ENCODE peak calls at places on chromosomes 4 and X, in six cellular contexts. J is body of pancreas, N is kidney, H is GM13977, R is PC-3, P is natural killer cell. K is an unnamed sample.

GRCh38 chr4:113847710-113848109 is 86.2 kb upstream of the CAMK2D start:
- DNase-seq in J (no peak), N (no peak), H (no peak), R (no peak), P (no peak), K (no peak)

GRCh38 chrX:152847281-152847680 is 16.4 kb downstream of the NSDHL start:
- DNase-seq in J (no peak), N (no peak), H (no peak), R (no peak), P (no peak), K (no peak)

GRCh38 chrX:35445912-35446311 is 352.2 kb upstream of the MAGEB16 start:
- DNase-seq in J (no peak), N (no peak), H (no peak), R (no peak), P (no peak), K (no peak)

GRCh38 chr4:54898163-54898562 is 227.2 kb downstream of the KDR start:
- DNase-seq in J (no peak), N (no peak), H (no peak), R (no peak), P (no peak), K (no peak)

GRCh38 chr4:164188236-164188635 is 565.7 kb upstream of the SMIM31 start:
- DNase-seq in J (no peak), N (peak; percentile 63), H (no peak), R (no peak), P (no peak), K (no peak)

GRCh38 chrX:120290107-120290506 is 21.2 kb downstream of the TMEM255A start:
- DNase-seq in J (no peak), N (no peak), H (no peak), R (no peak), P (no peak), K (no peak)

GRCh38 chrX:42022158-42022557 is 98.8 kb upstream of the CASK start:
- DNase-seq in J (no peak), N (no peak), H (no peak), R (no peak), P (no peak), K (no peak)

GRCh38 chr4:168701061-168701460 is 204.2 kb downstream of the PALLD start:
- DNase-seq in J (no peak), N (no peak), H (no peak), R (no peak), P (no peak), K (no peak)

GRCh38 chr4:74258949-74259348 is 49.3 kb upstream of the EPGN start:
- DNase-seq in J (peak; percentile 80), N (no peak), H (no peak), R (peak; percentile 31), P (no peak), K (peak; percentile 21)

GRCh38 chrX:120653000-120653399 is 23.1 kb upstream of the C1GALT1C1 start:
- DNase-seq in J (no peak), N (no peak), H (no peak), R (no peak), P (no peak), K (peak; percentile 43)

GRCh38 chr4:168666531-168666930 is 169.7 kb downstream of the PALLD start:
- DNase-seq in J (no peak), N (no peak), H (no peak), R (peak; percentile 75), P (no peak), K (peak; percentile 8)

GRCh38 chrX:72101597-72102037 is 30.1 kb downstream of the RTL5 start:
- DNase-seq in J (no peak), N (no peak), H (no peak), R (no peak), P (no peak), K (no peak)

GRCh38 chr4:83216856-83217683 is 67.5 kb downstream of the COQ2 start:
- DNase-seq in J (no peak), N (no peak), H (no peak), R (no peak), P (peak; percentile 25), K (no peak)

GRCh38 chr4:74618659-74619058 is 173.7 kb downstream of the AREG start:
- DNase-seq in J (no peak), N (no peak), H (no peak), R (peak; percentile 84), P (no peak), K (peak; percentile 30)

GRCh38 chrX:139446832-139447231 is 83.7 kb upstream of the F9 start:
- DNase-seq in J (no peak), N (peak; percentile 49), H (no peak), R (no peak), P (no peak), K (no peak)

GRCh38 chr4:94463771-94464170 is 12.0 kb downstream of the PDLIM5 start:
- DNase-seq in J (no peak), N (no peak), H (no peak), R (no peak), P (no peak), K (no peak)

GRCh38 chrX:149871940-149872339 is 9.0 kb upstream of the MAGEA8 start:
- DNase-seq in J (peak; percentile 10), N (peak; percentile 32), H (peak; percentile 46), R (peak; percentile 70), P (peak; percentile 61), K (peak; percentile 56)
- TF ChIP-seq CTCF in J (peak; percentile 10), N (peak; percentile 16), H (peak; percentile 75), R (peak; percentile 74), P (peak; percentile 40), K (peak; percentile 9)

GRCh38 chrX:26649534-26649933 is 433.6 kb downstream of the MAGEB5 start:
- DNase-seq in J (no peak), N (no peak), H (peak; percentile 21), R (peak; percentile 51), P (no peak), K (peak; percentile 38)
- TF ChIP-seq CTCF in J (no peak), N (peak; percentile 20), H (peak; percentile 72), R (peak; percentile 56), P (no peak), K (peak; percentile 41)

GRCh38 chr4:106875340-106875739 is 160.8 kb downstream of the DKK2 start:
- DNase-seq in J (no peak), N (no peak), H (no peak), R (no peak), P (no peak), K (no peak)
- TF ChIP-seq CTCF in J (no peak), N (no peak), H (no peak), R (no peak), P (no peak), K (no peak)

GRCh38 chr4:63831590-63831989 is 577.7 kb downstream of the TECRL start:
- DNase-seq in J (no peak), N (no peak), H (no peak), R (no peak), P (no peak), K (no peak)
- TF ChIP-seq CTCF in J (no peak), N (no peak), H (no peak), R (no peak), P (no peak), K (no peak)

DNA sequence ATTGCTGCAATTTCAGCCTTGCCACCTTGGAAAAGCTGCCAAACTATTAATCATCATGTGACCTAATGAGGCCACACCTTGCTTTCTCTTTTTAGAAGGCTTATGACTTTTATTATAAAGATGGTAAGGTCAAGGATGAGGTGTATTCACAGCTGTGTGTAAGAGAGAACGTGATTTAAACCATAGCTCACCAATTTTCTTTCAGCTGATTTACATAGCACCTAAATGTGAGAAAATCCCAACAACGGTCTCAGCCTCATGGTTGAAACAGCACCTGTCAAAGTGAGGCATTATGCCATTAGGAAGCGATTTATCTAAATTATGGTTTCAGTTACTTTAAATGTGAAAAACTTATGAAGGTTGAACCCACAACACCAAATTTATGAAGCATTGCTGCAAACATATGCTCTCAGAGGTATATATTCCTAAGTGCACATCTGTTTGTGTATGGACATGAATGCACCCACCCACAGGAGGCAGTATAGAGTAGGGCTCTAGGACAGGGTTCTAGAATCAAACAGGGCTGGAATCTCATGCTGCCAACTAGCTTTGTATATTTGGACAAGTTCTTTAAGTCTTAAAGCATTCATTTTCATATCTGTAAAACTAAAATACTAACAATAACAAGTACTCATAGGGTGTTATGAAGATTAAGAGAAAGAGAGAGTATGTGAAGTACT is 40.7 kb downstream of the ANXA3 start:
- DNase-seq in J (no peak), N (no peak), H (peak; percentile 13), R (peak; percentile 27), P (no peak), K (peak; percentile 35)
- TF ChIP-seq CTCF in J (no peak), N (no peak), H (peak; percentile 29), R (peak; percentile 53), P (no peak), K (peak; percentile 48)